ENCODE peak calls at places on chromosomes 1 and 21, in four cellular contexts. C is pancreas, D is A549, E is thoracic aorta. N is an unnamed sample. For H3K9me3, the result is how much of the 10 kb centered on the place peaks cover.

GRCh38 chr1:181583598-181583997 is 100.3 kb downstream of the CACNA1E start:
- DNase-seq in C (no peak), D (no peak), E (no peak), N (no peak)

GRCh38 chr1:54287821-54288220 is 87.9 kb downstream of the MRPL37 start:
- DNase-seq in C (no peak), D (no peak), E (peak), N (no peak)

GRCh38 chr21:33026299-33026858 is 644 bp downstream of the OLIG2 start:
- DNase-seq in C (no peak), D (no peak), E (no peak), N (no peak)

GRCh38 chr1:22259581-22260282 is 116.8 kb upstream of the WNT4 start:
- DNase-seq in C (no peak), D (no peak), E (no peak), N (peak)

GRCh38 chr1:7424352-7424890 is 346.7 kb upstream of the VAMP3 start:
- DNase-seq in C (peak), D (no peak), E (no peak), N (no peak)

GRCh38 chr1:36838866-36839265 is 195.4 kb downstream of the GRIK3 start:
- DNase-seq in C (no peak), D (no peak), E (no peak), N (no peak)

GRCh38 chr1:84078824-84079167 is 65.3 kb upstream of the PRKACB start:
- DNase-seq in C (no peak), D (no peak), E (no peak), N (no peak)

GRCh38 chr1:71080178-71080781 is 555 bp downstream of the ZRANB2 start:
- DNase-seq in C (peak), D (no peak), E (no peak), N (no peak)

GRCh38 chr1:4563586-4563985 is 90.8 kb upstream of the AJAP1 start:
- DNase-seq in C (no peak), D (no peak), E (no peak), N (no peak)

GRCh38 chr1:4561213-4561612 is 93.2 kb upstream of the AJAP1 start:
- DNase-seq in C (no peak), D (no peak), E (no peak), N (no peak)

GRCh38 chr1:4565169-4565568 is 89.2 kb upstream of the AJAP1 start:
- DNase-seq in C (no peak), D (no peak), E (no peak), N (no peak)

GRCh38 chr1:4564083-4564482 is 90.3 kb upstream of the AJAP1 start:
- DNase-seq in C (no peak), D (no peak), E (no peak), N (no peak)

GRCh38 chr1:4562321-4562720 is 92.1 kb upstream of the AJAP1 start:
- DNase-seq in C (no peak), D (no peak), E (no peak), N (no peak)
- H3K9me3 ChIP-seq in C (under half), D (under half), E (under half), N (under half)

DNA sequence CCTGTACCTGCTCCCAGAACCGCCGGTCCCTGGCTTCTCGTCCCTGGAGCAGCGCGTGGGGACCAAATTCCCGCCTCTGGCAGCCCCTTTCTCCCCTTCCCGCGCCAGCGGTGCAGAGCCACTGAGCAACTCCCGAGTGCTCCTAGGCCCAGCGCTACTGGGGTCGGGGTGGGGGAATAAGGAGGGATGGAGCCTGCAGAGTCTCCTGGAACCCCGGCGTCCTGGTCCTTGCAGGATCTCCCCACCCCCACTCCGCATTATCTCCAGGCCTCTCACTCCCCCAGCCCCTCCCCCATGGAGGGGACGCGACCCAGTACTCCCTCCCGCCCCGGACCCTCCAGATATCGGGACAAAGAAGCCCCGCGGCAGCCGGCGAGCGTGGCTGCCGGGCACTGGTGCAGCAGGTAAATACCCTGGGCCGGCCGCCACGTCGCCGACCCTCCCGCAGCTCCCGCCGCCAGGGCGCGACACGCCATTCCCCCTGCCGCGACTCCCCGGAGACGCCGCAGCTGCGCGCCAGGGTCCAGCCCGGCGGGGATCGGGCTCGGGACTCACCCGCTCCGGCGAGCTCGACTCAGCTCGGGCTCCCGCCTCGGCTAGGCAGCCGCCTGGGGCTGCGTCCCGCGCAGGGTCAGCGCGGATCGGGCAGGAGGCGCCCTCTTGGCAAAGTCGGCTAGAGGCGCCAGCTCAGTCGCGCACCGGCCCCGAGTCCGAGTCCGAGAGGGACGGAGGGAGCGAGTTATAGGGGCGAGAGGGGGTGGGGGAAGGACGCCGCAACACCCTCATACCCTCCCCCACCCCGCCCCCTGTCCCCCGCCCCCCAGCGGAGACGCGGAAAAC is 1.2 kb downstream of the SYT6 start:
- DNase-seq in C (peak), D (peak), E (no peak), N (peak)
- H3K4me3 ChIP-seq in C (peak), D (peak), E (peak), N (peak)

DNA sequence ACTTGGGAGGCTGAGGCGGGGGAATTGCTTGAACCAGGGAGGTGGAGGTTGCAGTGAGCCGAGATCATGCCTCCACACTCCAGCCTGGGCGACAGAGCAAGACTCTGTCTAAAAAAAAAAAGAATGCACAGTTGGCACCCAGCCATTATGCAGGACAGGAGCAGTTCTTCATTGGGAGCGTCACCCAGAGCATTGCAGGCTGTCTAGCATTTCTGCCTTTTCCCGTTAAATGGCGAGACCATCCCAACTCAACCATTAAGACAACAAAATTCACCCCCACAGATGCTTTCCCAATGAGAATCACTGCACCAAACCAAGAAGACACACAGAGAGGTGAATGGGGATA is 105.8 kb downstream of the EDEM3 start:
- DNase-seq in C (no peak), D (no peak), E (no peak), N (no peak)
- H3K27ac ChIP-seq in C (no peak), D (no peak), E (peak), N (peak)

GRCh38 chr1:44558883-44559282 is 115.4 kb downstream of the TMEM53 start:
- DNase-seq in C (no peak), D (no peak), E (no peak), N (no peak)
- H3K9me3 ChIP-seq in C (under half), D (under half), E (under half), N (under half)